ENCODE peak calls at places on chromosomes 13 and 19, in ten cellular contexts. A is ovary, X is A549, E is H1, V is stomach, Z is IMR-90, F is esophagus muscularis mucosa, J is adrenal gland, R is tibial nerve, S is prostate gland. I is an unnamed sample.

GRCh38 chr19:27935669-27936068 is 1277.3 kb downstream of the UQCRFS1 start:
- DNase-seq in A (no peak), X (no peak), E (no peak), V (no peak), Z (no peak), F (no peak), J (no peak), R (no peak), S (no peak), I (peak; percentile 10)

GRCh38 chr19:10421240-10421948 is 1.1 kb downstream of the PDE4A start:
- DNase-seq in A (no peak), X (no peak), E (no peak), V (no peak), Z (no peak), F (no peak), J (no peak), R (no peak), S (no peak), I (peak; percentile 73)

GRCh38 chr19:18832331-18833140 is 777 bp downstream of the UPF1 start:
- DNase-seq in A (no peak), X (peak; percentile 25), E (peak; percentile 67), V (no peak), Z (no peak), F (no peak), J (peak; percentile 76), R (no peak), S (no peak), I (peak; percentile 47)

GRCh38 chr19:6374179-6374709 is 1.5 kb downstream of the PSPN start:
- DNase-seq in A (peak; percentile 59), X (no peak), E (no peak), V (no peak), Z (no peak), F (no peak), J (no peak), R (no peak), S (no peak), I (no peak)

GRCh38 chr19:18194554-18195238 is 1.7 kb downstream of the MPV17L2 start:
- DNase-seq in A (peak; percentile 87), X (no peak), E (peak; percentile 76), V (no peak), Z (peak; percentile 34), F (no peak), J (peak; percentile 86), R (no peak), S (no peak), I (no peak)

GRCh38 chr13:34172048-34172447 is 354.1 kb downstream of the RFC3 start:
- DNase-seq in A (no peak), X (no peak), E (no peak), V (no peak), Z (no peak), F (no peak), J (no peak), R (no peak), S (no peak), I (no peak)

GRCh38 chr19:56927294-56927693 is 86.8 kb upstream of the PEG3 start:
- DNase-seq in A (no peak), X (no peak), E (no peak), V (no peak), Z (no peak), F (no peak), J (no peak), R (no peak), S (no peak), I (no peak)

GRCh38 chr19:3014135-3014534 is 14.9 kb downstream of the TLE2 start:
- DNase-seq in A (no peak), X (no peak), E (no peak), V (no peak), Z (no peak), F (no peak), J (no peak), R (no peak), S (no peak), I (no peak)

GRCh38 chr13:76992548-76993001 is 694 bp downstream of the CLN5 start:
- DNase-seq in A (peak; percentile 34), X (peak; percentile 10), E (no peak), V (no peak), Z (peak; percentile 23), F (no peak), J (peak; percentile 71), R (peak; percentile 42), S (peak; percentile 43), I (peak; percentile 37)

GRCh38 chr13:76994281-76994680 is 2.4 kb downstream of the CLN5 start:
- DNase-seq in A (no peak), X (no peak), E (no peak), V (no peak), Z (no peak), F (no peak), J (no peak), R (no peak), S (no peak), I (no peak)

GRCh38 chr13:76991796-76992547 is at the start of gene CLN5:
- DNase-seq in A (peak; percentile 94), X (peak; percentile 76), E (peak; percentile 91), V (peak; percentile 96), Z (peak; percentile 90), F (peak; percentile 97), J (peak; percentile 97), R (peak; percentile 80), S (peak; percentile 91), I (peak; percentile 97)

GRCh38 chr13:76993021-76993420 is 1.1 kb downstream of the CLN5 start:
- DNase-seq in A (no peak), X (no peak), E (no peak), V (no peak), Z (peak; percentile 28), F (no peak), J (no peak), R (no peak), S (no peak), I (no peak)

GRCh38 chr13:76993473-76993872 is 1.6 kb downstream of the CLN5 start:
- DNase-seq in A (no peak), X (no peak), E (no peak), V (no peak), Z (no peak), F (no peak), J (no peak), R (no peak), S (no peak), I (no peak)
- H3K4me3 ChIP-seq in A (no peak overlapping the region), X (no peak overlapping the region), E (no peak overlapping the region), V (no peak overlapping the region), Z (no peak overlapping the region), F (no peak overlapping the region), J (no peak overlapping the region), R (no peak overlapping the region), S (no peak overlapping the region), I (no peak overlapping the region)

GRCh38 chr13:44364019-44364418 is 9.6 kb upstream of the SERP2 start:
- DNase-seq in A (no peak), X (no peak), E (no peak), V (no peak), Z (no peak), F (no peak), J (no peak), R (no peak), S (no peak), I (no peak)

GRCh38 chr13:44365899-44366298 is 7.7 kb upstream of the SERP2 start:
- DNase-seq in A (no peak), X (no peak), E (no peak), V (no peak), Z (no peak), F (no peak), J (no peak), R (no peak), S (no peak), I (no peak)

GRCh38 chr13:44362394-44363040 is 11.1 kb upstream of the SERP2 start:
- DNase-seq in A (no peak), X (no peak), E (no peak), V (no peak), Z (no peak), F (no peak), J (no peak), R (no peak), S (no peak), I (no peak)

GRCh38 chr13:44365008-44365407 is 8.6 kb upstream of the SERP2 start:
- DNase-seq in A (no peak), X (no peak), E (no peak), V (no peak), Z (peak; percentile 64), F (no peak), J (no peak), R (no peak), S (no peak), I (no peak)

DNA sequence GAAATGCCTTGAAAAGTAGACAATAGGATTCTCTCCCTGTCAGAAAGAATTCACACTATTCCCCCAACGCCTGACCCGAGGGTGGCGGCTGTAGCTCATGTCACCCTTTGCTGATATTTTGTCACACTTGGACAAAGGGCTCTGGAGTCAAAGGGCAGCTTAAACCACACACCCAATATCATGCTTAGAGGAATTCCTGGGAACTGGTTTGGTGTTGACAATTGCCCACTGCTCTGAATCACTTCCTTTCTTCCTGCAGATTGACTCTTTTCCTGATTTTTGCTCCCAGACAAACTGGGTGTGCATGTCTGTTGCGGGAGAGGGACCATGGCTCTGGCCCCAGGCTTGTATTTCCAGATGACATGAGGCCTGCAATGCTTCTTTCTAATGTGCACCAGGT is 9.0 kb upstream of the SERP2 start:
- DNase-seq in A (no peak), X (no peak), E (no peak), V (no peak), Z (peak; percentile 55), F (no peak), J (no peak), R (no peak), S (no peak), I (no peak)
- TF ChIP-seq POLR2A in A (no peak), X (no peak), E (no peak), V (no peak), Z (no peak), F (no peak), J (no peak), R (no peak), S (no peak), I (no peak)

DNA sequence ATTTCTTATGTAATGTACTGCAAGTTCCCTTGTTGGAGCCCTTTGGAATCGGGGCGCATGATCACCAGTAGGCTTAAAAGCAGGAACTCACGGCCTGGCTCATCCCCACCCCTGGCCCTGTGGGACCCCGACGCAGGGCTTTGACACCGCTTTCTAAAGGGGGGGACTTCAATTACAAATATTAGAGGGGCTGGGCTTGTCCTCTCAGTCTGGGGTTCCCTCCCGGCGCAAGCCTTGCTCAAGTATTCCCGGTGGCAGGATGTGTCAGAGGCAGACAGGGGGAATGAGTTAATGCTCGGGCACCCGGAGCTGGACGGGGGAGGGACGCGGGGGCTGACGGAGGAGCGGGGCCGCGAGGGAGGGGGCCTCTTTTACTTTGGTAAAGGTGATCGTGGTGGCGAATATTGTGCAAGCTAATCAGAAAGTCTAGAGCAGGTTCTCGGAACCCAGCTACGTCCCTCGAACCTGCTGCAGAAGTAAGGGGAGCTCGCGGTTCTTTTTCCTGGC is 1.2 kb downstream of the FGF14 start:
- DNase-seq in A (no peak), X (no peak), E (no peak), V (no peak), Z (no peak), F (no peak), J (peak; percentile 72), R (no peak), S (no peak), I (no peak)
- H3K4me3 ChIP-seq in A (peak overlapping the region; percentile 38), X (peak overlapping the region; percentile 49), E (peak overlapping the region; percentile 38), V (peak overlapping the region; percentile 60), Z (peak overlapping the region; percentile 36), F (peak overlapping the region; percentile 63), J (no peak overlapping the region), R (peak overlapping the region; percentile 35), S (peak overlapping the region; percentile 22), I (no peak overlapping the region)

GRCh38 chr19:41909706-41910105 is 18.5 kb downstream of the ERFL start:
- DNase-seq in A (no peak), X (no peak), E (no peak), V (no peak), Z (no peak), F (no peak), J (no peak), R (no peak), S (no peak), I (no peak)

GRCh38 chr19:41910992-41911888 is 17.0 kb downstream of the ERFL start:
- DNase-seq in A (no peak), X (no peak), E (no peak), V (no peak), Z (no peak), F (no peak), J (no peak), R (no peak), S (no peak), I (no peak)

GRCh38 chr19:41911889-41912731 is 16.1 kb downstream of the ERFL start:
- DNase-seq in A (no peak), X (no peak), E (no peak), V (no peak), Z (no peak), F (no peak), J (no peak), R (no peak), S (no peak), I (no peak)

GRCh38 chr19:41908724-41909464 is 19.4 kb downstream of the ERFL start:
- DNase-seq in A (no peak), X (no peak), E (no peak), V (no peak), Z (no peak), F (no peak), J (no peak), R (no peak), S (no peak), I (no peak)

GRCh38 chr19:41910240-41910991 is 17.8 kb downstream of the ERFL start:
- DNase-seq in A (no peak), X (no peak), E (no peak), V (no peak), Z (no peak), F (no peak), J (no peak), R (no peak), S (no peak), I (no peak)
- TF ChIP-seq POLR2A in A (no peak), X (no peak), E (no peak), V (no peak), Z (no peak), F (no peak), J (no peak), R (no peak), S (no peak), I (no peak)